ENCODE peak calls at places on chromosomes 7 and 10, in eight cellular contexts. R is cardiac fibroblast, J is A549, E is fibroblast of lung, C is RWPE2, N is bronchial epithelial cell, W is foreskin fibroblast, B is cardiac muscle cell. F is an unnamed sample.

GRCh38 chr10:63133787-63134557 is 844 bp downstream of the NRBF2 start:
- DNase-seq in C (no peak), J (no peak), B (no peak), R (peak), E (peak), W (no peak), N (peak), F (peak)

GRCh38 chr10:7153750-7154149 is 257.1 kb downstream of the SFMBT2 start:
- DNase-seq in E (peak), W (peak), N (peak), R (peak), C (no peak), B (no peak), J (peak), F (no peak)

GRCh38 chr7:28862876-28863275 is 95.3 kb downstream of the TRIL start:
- DNase-seq in B (no peak), E (peak), C (no peak), J (no peak), N (no peak), W (no peak), R (no peak), F (no peak)

GRCh38 chr7:19145429-19146201 is 394 bp upstream of the FERD3L start:
- DNase-seq in C (no peak), B (peak), J (no peak), W (no peak), E (no peak), N (no peak), R (no peak), F (no peak)

GRCh38 chr10:121078672-121079102 is 227.5 kb downstream of the WDR11 start:
- DNase-seq in W (no peak), E (peak), C (peak), J (peak), N (peak), R (no peak), B (no peak), F (no peak)

GRCh38 chr7:146146866-146147265 is 30.3 kb downstream of the CNTNAP2 start:
- DNase-seq in N (no peak), E (peak), R (peak), B (no peak), J (no peak), W (peak), C (no peak), F (no peak)

GRCh38 chr10:75730847-75731246 is 299.4 kb downstream of the LRMDA start:
- DNase-seq in E (no peak), C (no peak), N (no peak), B (no peak), W (no peak), R (no peak), J (no peak), F (no peak)

GRCh38 chr10:72502581-72502980 is 123.3 kb downstream of the MICU1 start:
- DNase-seq in J (no peak), C (no peak), B (no peak), E (peak), N (no peak), W (no peak), R (no peak), F (no peak)

GRCh38 chr10:111080224-111080623 is 3.4 kb downstream of the ADRA2A start:
- DNase-seq in J (no peak), C (no peak), E (no peak), R (no peak), N (no peak), B (no peak), W (no peak), F (no peak)

GRCh38 chr7:52669031-52669430 is 366.4 kb upstream of the POM121L12 start:
- DNase-seq in B (no peak), W (no peak), J (no peak), E (no peak), C (peak), N (no peak), R (no peak), F (no peak)

GRCh38 chr7:137440434-137440830 is 96.9 kb upstream of the PTN start:
- DNase-seq in J (no peak), N (no peak), B (no peak), C (no peak), E (peak), R (no peak), W (no peak), F (no peak)

GRCh38 chr10:13956826-13957225 is 370.1 kb downstream of the PRPF18 start:
- DNase-seq in B (no peak), W (peak), E (no peak), R (peak), C (no peak), N (no peak), J (no peak), F (no peak)
- TF ChIP-seq CTCF in B (peak), W (peak), E (peak), R (peak), C (no peak), N (no peak), J (no peak), F (no peak)

DNA sequence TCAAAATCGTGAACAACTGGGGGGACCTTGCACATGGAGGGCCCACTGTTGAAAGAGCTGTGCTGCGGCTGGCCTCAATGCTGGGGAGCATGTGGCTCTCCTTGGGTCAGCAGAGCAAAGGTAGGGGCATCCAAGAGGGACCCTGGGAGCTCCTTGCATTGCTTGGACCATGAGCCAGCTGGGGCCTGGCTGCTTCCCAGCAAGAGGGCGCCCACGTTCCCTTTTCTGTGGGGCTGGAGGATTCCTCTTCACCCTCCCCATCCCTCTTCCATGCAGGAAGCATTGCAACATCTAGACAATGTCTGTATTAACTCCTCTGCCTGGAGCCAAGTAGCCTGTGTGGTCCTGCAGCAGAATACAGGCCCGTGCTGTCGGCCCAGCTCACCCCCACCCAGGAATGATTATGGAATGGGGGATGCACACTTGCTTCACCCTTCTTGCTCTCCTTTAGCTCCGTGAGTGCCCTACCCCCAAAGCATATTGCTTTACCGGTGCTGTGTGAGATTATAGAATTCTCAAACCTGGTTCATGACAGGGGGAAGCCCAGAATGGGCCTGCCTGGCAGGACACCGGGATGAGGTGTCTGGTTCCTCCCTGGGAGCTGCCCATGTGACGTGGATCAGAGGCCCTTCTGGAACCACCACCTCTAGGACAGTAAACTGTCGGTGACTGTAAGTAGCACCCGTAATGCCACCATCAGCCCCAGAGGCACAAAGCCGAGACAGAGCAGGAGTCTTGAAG is 61.9 kb downstream of the SYPL1 start:
- DNase-seq in B (no peak), J (peak), W (peak), R (peak), E (peak), C (no peak), N (peak), F (no peak)
- TF ChIP-seq CTCF in B (peak), J (peak), W (peak), R (peak), E (peak), C (peak), N (peak), F (no peak)

DNA sequence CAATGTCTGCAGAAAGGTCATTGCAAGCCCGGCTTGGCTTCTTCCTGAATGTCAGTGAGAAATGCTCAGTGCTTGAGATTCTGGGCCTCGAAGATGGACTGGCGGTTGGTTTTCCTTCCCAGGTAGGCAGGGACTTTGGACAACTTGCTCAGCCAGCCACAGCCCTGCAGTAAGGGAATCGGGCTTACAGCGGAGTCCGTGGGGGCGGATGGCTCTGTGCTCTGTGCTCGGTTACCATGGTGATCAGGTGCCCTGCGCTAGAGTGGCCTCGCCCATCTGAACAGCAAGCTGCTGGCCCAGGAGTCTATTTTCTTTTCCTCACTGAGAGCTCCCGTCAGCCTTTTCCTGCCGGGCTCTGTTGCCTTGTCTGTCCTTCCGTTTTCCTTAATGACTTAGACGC is 77.8 kb upstream of the SH2B2 start:
- DNase-seq in E (no peak), W (no peak), J (no peak), R (no peak), N (no peak), C (no peak), B (no peak), F (no peak)
- TF ChIP-seq CTCF in E (no peak), W (no peak), J (no peak), R (no peak), N (no peak), C (no peak), B (no peak), F (no peak)

DNA sequence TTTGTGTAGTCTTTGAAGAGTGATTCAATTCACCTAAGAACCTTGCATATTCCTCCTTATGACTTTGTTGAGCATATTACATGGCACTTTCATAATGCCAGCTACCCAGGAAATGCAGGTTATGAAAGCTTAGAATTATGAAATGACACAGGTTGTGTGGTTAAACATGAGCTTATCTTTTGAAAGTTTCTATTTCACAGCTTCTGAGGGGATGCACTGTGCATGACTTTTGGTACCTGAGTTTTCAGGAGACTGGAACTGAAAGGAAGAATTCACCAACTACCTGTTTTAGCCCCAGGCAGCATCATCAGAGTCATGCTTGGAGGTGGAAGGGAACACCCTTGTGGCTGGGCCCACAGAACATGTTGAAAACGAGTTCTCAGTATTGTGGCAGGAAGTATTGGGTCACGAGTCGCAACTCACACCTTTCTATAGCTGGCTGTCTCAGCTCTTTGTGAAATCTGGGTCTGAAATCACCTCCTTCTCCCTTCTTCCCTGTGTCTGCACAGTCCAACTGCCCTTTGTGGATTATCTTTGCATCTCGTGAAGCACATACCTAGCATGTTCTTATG is 228.2 kb downstream of the PTEN start:
- DNase-seq in R (no peak), B (no peak), E (no peak), W (no peak), N (peak), C (no peak), J (no peak), F (peak)
- TF ChIP-seq CTCF in R (no peak), B (no peak), E (no peak), W (no peak), N (peak), C (no peak), J (no peak), F (no peak)

GRCh38 chr10:31603245-31604087 is 284.4 kb downstream of the ZEB1 start:
- DNase-seq in E (peak), B (peak), N (peak), J (peak), C (peak), R (peak), W (peak), F (peak)
- TF ChIP-seq CTCF in E (no peak), B (no peak), N (no peak), J (no peak), C (no peak), R (no peak), W (no peak), F (no peak)

DNA sequence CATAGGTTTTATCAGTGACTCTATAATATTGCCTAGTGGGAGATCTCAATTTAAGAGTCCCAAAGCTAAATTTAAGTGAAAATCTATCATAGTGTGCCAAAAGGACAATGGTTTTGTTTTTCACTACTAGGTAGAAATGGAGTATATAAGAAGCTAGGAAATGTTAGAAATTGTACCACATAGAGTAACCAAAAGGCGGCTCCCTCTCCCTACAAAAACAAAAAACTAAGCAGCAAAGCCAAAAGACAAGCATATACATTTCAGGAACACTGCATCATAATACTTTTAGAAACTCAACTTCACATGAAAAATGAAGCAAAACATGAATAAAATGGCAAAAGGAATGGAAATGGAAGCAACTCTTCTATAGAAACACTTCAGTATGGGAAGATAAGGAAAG is 271.6 kb downstream of the CACNA2D1 start:
- DNase-seq in B (no peak), J (no peak), N (peak), C (no peak), R (peak), W (no peak), E (no peak), F (no peak)
- TF ChIP-seq CTCF in B (peak), J (peak), N (no peak), C (peak), R (no peak), W (no peak), E (peak), F (no peak)

F was measured in CD14-positive monocyte.